ENCODE peak calls at places on chromosomes 1 and 21, in eight cellular contexts. U, J, Y, F, S, P, H and B are unnamed samples.

GRCh38 chr1:21659099-21659923 is 9.8 kb downstream of the RAP1GAP start:
- DNase-seq in U (no peak), J (peak), Y (peak), F (peak), S (peak), P (no peak), H (peak), B (no peak)

GRCh38 chr1:103424645-103425044 is 100.9 kb upstream of the RNPC3 start:
- DNase-seq in U (no peak), J (no peak), Y (no peak), F (no peak), S (no peak), P (peak), H (no peak), B (no peak)

GRCh38 chr1:75053207-75053606 is 81.0 kb upstream of the LHX8 start:
- DNase-seq in U (no peak), J (no peak), Y (no peak), F (no peak), S (no peak), P (no peak), H (no peak), B (no peak)

GRCh38 chr1:47436304-47436978 is 1.4 kb upstream of the FOXD2 start:
- DNase-seq in U (no peak), J (peak), Y (peak), F (peak), S (peak), P (peak), H (peak), B (no peak)

GRCh38 chr1:4018721-4019521 is 118.8 kb upstream of the C1orf174 start:
- DNase-seq in U (no peak), J (no peak), Y (no peak), F (no peak), S (no peak), P (no peak), H (no peak), B (no peak)

GRCh38 chr1:164619006-164619784 is 60.2 kb downstream of the PBX1 start:
- DNase-seq in U (no peak), J (no peak), Y (no peak), F (no peak), S (no peak), P (no peak), H (no peak), B (no peak)

GRCh38 chr1:87113313-87113712 is 198.9 kb downstream of the HS2ST1 start:
- DNase-seq in U (peak), J (no peak), Y (peak), F (peak), S (no peak), P (peak), H (no peak), B (peak)

GRCh38 chr1:189435398-189435797 is 1042.3 kb downstream of the BRINP3 start:
- DNase-seq in U (no peak), J (no peak), Y (no peak), F (no peak), S (no peak), P (no peak), H (no peak), B (no peak)

GRCh38 chr1:2641381-2642130 is 8.7 kb upstream of the MMEL1 start:
- DNase-seq in U (no peak), J (no peak), Y (no peak), F (no peak), S (no peak), P (no peak), H (no peak), B (no peak)

GRCh38 chr1:93960641-93961147 is 51.5 kb upstream of the GCLM start:
- DNase-seq in U (no peak), J (no peak), Y (peak), F (no peak), S (no peak), P (no peak), H (no peak), B (no peak)

GRCh38 chr1:113207019-113207418 is 134.0 kb downstream of the LRIG2 start:
- DNase-seq in U (no peak), J (no peak), Y (no peak), F (no peak), S (no peak), P (no peak), H (no peak), B (no peak)

GRCh38 chr1:156480015-156480368 is 20.6 kb downstream of the MEF2D start:
- DNase-seq in U (no peak), J (no peak), Y (no peak), F (no peak), S (no peak), P (no peak), H (no peak), B (no peak)

GRCh38 chr1:231315887-231316286 is 21.8 kb downstream of the EXOC8 start:
- DNase-seq in U (no peak), J (peak), Y (peak), F (peak), S (no peak), P (no peak), H (peak), B (no peak)

GRCh38 chr1:33177996-33178540 is 3.8 kb downstream of the TRIM62 start:
- DNase-seq in U (no peak), J (no peak), Y (no peak), F (no peak), S (no peak), P (no peak), H (no peak), B (no peak)

GRCh38 chr1:24928631-24929090 is 1.4 kb downstream of the RUNX3 start:
- DNase-seq in U (no peak), J (no peak), Y (no peak), F (no peak), S (no peak), P (no peak), H (no peak), B (no peak)

GRCh38 chr1:100894622-100895539 is at the start of gene EXTL2:
- DNase-seq in U (peak), J (peak), Y (peak), F (peak), S (peak), P (peak), H (peak), B (no peak)

GRCh38 chr1:217027403-217028080 is 304.3 kb upstream of the ESRRG start:
- DNase-seq in U (no peak), J (no peak), Y (no peak), F (no peak), S (no peak), P (no peak), H (no peak), B (no peak)

GRCh38 chr1:72915581-72915980 is 633.2 kb upstream of the NEGR1 start:
- DNase-seq in U (no peak), J (peak), Y (no peak), F (no peak), S (no peak), P (no peak), H (no peak), B (no peak)

GRCh38 chr21:26169061-26169610 is 1.4 kb downstream of the APP start:
- DNase-seq in U (no peak), J (peak), Y (peak), F (peak), S (no peak), P (peak), H (peak), B (no peak)

GRCh38 chr1:56374026-56374974 is 205.1 kb downstream of the PLPP3 start:
- DNase-seq in U (no peak), J (peak), Y (peak), F (peak), S (no peak), P (peak), H (no peak), B (no peak)

GRCh38 chr1:3275471-3276340 is 178.8 kb upstream of the ARHGEF16 start:
- DNase-seq in U (no peak), J (no peak), Y (peak), F (no peak), S (no peak), P (peak), H (no peak), B (no peak)

GRCh38 chr1:157252473-157252872 is 114.3 kb upstream of the ETV3 start:
- DNase-seq in U (no peak), J (no peak), Y (no peak), F (no peak), S (no peak), P (no peak), H (no peak), B (no peak)

GRCh38 chr1:219676012-219676770 is 63.3 kb upstream of the ZC3H11B start:
- DNase-seq in U (no peak), J (no peak), Y (no peak), F (no peak), S (no peak), P (peak), H (no peak), B (no peak)

GRCh38 chr21:41753001-41753725 is 13.7 kb downstream of the RIPK4 start:
- DNase-seq in U (no peak), J (no peak), Y (no peak), F (no peak), S (no peak), P (no peak), H (no peak), B (no peak)

GRCh38 chr1:199639453-199639852 is 388.1 kb upstream of the NR5A2 start:
- DNase-seq in U (no peak), J (no peak), Y (no peak), F (no peak), S (no peak), P (no peak), H (no peak), B (no peak)

GRCh38 chr1:159957824-159958268 is 3.8 kb upstream of the SLAMF9 start:
- DNase-seq in U (no peak), J (no peak), Y (no peak), F (no peak), S (no peak), P (no peak), H (no peak), B (no peak)

GRCh38 chr1:116763116-116763786 is 9.0 kb downstream of the CD2 start:
- DNase-seq in U (no peak), J (no peak), Y (no peak), F (no peak), S (no peak), P (peak), H (no peak), B (no peak)

GRCh38 chr1:165898837-165899236 is 71.4 kb downstream of the UCK2 start:
- DNase-seq in U (peak), J (no peak), Y (peak), F (peak), S (no peak), P (peak), H (no peak), B (peak)